ENCODE peak calls at places on chromosomes 11 and 22, in seven cellular contexts. C is SK-N-SH, W is HCT116, E is K562, B is HepG2, H is H1, U is GM12878. F is an unnamed sample.

GRCh38 chr11:36273110-36273509 is 16.1 kb downstream of the COMMD9 start:
- DNase-seq in C (no peak), W (no peak), E (no peak), B (no peak), H (no peak), U (no peak), F (no peak)

GRCh38 chr11:56624661-56625110 is 10.0 kb upstream of the OR5M1 start:
- DNase-seq in C (peak; percentile 37), W (no peak), E (peak; percentile 7), B (peak; percentile 55), H (no peak), U (peak; percentile 30), F (peak; percentile 64)

GRCh38 chr11:68380786-68381622 is 68.6 kb downstream of the LRP5 start:
- DNase-seq in C (no peak), W (no peak), E (no peak), B (no peak), H (no peak), U (no peak), F (peak; percentile 63)

GRCh38 chr22:45976351-45977002 is 485 bp downstream of the WNT7B start:
- DNase-seq in C (peak; percentile 62), W (no peak), E (no peak), B (no peak), H (no peak), U (no peak), F (no peak)

GRCh38 chr11:84800755-84801346 is 826.3 kb downstream of the DLG2 start:
- DNase-seq in C (peak; percentile 12), W (peak; percentile 12), E (no peak), B (peak; percentile 13), H (no peak), U (no peak), F (peak; percentile 33)

GRCh38 chr11:119550330-119550729 is 127.4 kb upstream of the THY1 start:
- DNase-seq in C (no peak), W (no peak), E (no peak), B (no peak), H (no peak), U (no peak), F (peak; percentile 35)

GRCh38 chr11:86632499-86633269 is 39.7 kb downstream of the ME3 start:
- DNase-seq in C (peak; percentile 8), W (peak; percentile 68), E (peak; percentile 14), B (peak; percentile 28), H (peak; percentile 39), U (peak; percentile 11), F (no peak)

GRCh38 chr11:3836903-3837302 is 3.9 kb downstream of the RHOG start:
- DNase-seq in C (no peak), W (no peak), E (peak; percentile 52), B (no peak), H (no peak), U (no peak), F (no peak)

GRCh38 chr11:69088676-69089146 is 40.0 kb downstream of the TPCN2 start:
- DNase-seq in C (peak; percentile 97), W (peak; percentile 75), E (peak; percentile 92), B (peak; percentile 75), H (peak; percentile 70), U (peak; percentile 28), F (peak; percentile 98)

GRCh38 chr11:95922099-95922498 is 1.8 kb downstream of the MTMR2 start:
- DNase-seq in C (no peak), W (no peak), E (no peak), B (no peak), H (no peak), U (no peak), F (no peak)

GRCh38 chr11:68903631-68904457 is at the start of the genes IGHMBP2 and MRPL21:
- DNase-seq in C (peak; percentile 95), W (peak; percentile 70), E (peak; percentile 90), B (peak; percentile 62), H (peak; percentile 38), U (no peak), F (peak; percentile 82)

GRCh38 chr22:48581206-48581766 is 1246.4 kb downstream of the BRD1 start:
- DNase-seq in C (no peak), W (no peak), E (no peak), B (no peak), H (no peak), U (no peak), F (no peak)

GRCh38 chr22:39743955-39744752 is 149.4 kb downstream of the ENTHD1 start:
- DNase-seq in C (no peak), W (no peak), E (no peak), B (no peak), H (no peak), U (no peak), F (no peak)

GRCh38 chr11:69066122-69067112 is 17.7 kb downstream of the TPCN2 start:
- DNase-seq in C (no peak), W (no peak), E (no peak), B (no peak), H (no peak), U (no peak), F (no peak)

GRCh38 chr11:85748455-85748891 is 62.5 kb downstream of the SYTL2 start:
- DNase-seq in C (no peak), W (no peak), E (no peak), B (no peak), H (no peak), U (no peak), F (no peak)

GRCh38 chr11:56331861-56332491 is 13.9 kb upstream of the OR8K1 start:
- DNase-seq in C (peak; percentile 45), W (no peak), E (no peak), B (no peak), H (no peak), U (no peak), F (peak; percentile 12)

GRCh38 chr22:37169412-37169811 is 18.6 kb downstream of the C1QTNF6 start:
- DNase-seq in C (no peak), W (no peak), E (no peak), B (no peak), H (no peak), U (no peak), F (no peak)

GRCh38 chr11:107468596-107468995 is 11.0 kb upstream of the CWF19L2 start:
- DNase-seq in C (peak; percentile 18), W (no peak), E (peak; percentile 18), B (no peak), H (no peak), U (no peak), F (no peak)

GRCh38 chr11:119375629-119376196 is 5.8 kb downstream of the USP2 start:
- DNase-seq in C (peak; percentile 45), W (no peak), E (peak; percentile 59), B (peak; percentile 58), H (no peak), U (no peak), F (no peak)

GRCh38 chr11:10400856-10401255 is 54.2 kb upstream of the AMPD3 start:
- DNase-seq in C (no peak), W (no peak), E (no peak), B (no peak), H (no peak), U (no peak), F (no peak)

GRCh38 chr11:5624489-5625278 is at the start of gene TRIM34:
- DNase-seq in C (no peak), W (no peak), E (peak; percentile 81), B (no peak), H (no peak), U (peak; percentile 90), F (peak; percentile 77)

GRCh38 chr11:104183572-104183971 is 19.6 kb upstream of the PDGFD start:
- DNase-seq in C (no peak), W (no peak), E (no peak), B (no peak), H (no peak), U (no peak), F (no peak)

GRCh38 chr22:19891350-19892248 is 36.9 kb upstream of the GNB1L start:
- DNase-seq in C (peak; percentile 89), W (no peak), E (peak; percentile 99), B (peak; percentile 71), H (peak; percentile 78), U (no peak), F (no peak)
- TF ChIP-seq JUND in C (peak; percentile 79), W (no peak), E (peak; percentile 96), B (no peak), H (no peak), U (no peak), F (no peak)

GRCh38 chr11:76888989-76889388 is 28.3 kb downstream of the ACER3 start:
- DNase-seq in C (no peak), W (no peak), E (peak; percentile 46), B (peak; percentile 3), H (no peak), U (no peak), F (no peak)
- TF ChIP-seq JUND in C (no peak), W (no peak), E (peak; percentile 54), B (no peak), H (no peak), U (no peak), F (no peak)

DNA sequence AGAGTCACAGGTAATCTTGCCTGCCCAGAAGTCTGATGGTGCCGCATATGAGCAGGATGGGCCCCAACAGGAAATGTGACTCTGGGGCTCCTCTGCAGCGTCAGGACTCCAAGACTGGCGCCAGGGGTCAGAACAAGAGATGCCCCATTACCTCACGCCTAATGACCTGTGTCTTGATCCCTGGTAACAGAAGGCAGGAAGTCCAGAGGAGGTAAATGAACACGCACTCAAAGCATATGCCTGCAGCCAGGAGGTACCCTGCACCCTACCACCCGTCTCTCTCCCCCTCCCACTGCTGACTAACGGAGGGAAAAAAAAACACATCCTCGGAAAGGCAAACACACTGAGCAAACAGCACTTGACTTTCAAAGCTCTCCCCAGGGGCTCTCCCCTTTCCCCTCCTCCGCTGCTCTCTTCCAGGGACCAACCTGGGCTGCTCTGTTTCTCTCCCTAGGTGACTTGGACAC is 37.3 kb downstream of the ABCC8 start:
- DNase-seq in C (no peak), W (no peak), E (no peak), B (peak; percentile 86), H (no peak), U (no peak), F (no peak)
- TF ChIP-seq JUND in C (no peak), W (no peak), E (no peak), B (peak; percentile 66), H (no peak), U (no peak), F (no peak)

DNA sequence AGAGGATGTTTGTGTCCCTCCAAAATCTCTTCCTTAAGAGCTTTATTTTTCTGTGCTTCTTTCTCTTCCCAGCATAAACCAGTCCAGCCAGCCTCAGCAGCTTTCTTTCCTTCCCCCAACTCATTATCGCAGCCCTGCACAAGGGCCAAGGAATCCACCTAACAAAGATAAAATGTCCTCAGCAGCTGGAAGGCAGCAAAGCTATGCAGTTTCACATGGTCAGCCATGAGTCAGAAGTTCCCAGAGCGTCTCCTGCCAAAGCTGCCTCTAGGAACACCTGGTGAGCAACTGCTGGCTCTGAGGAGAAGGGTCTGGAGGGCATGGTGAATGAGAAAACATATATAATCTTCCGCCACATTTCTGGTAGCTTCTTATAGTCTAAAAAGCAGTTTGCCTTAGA is 45.3 kb upstream of the HMGXB4 start:
- DNase-seq in C (no peak), W (no peak), E (peak; percentile 87), B (no peak), H (no peak), U (no peak), F (no peak)
- TF ChIP-seq JUND in C (no peak), W (no peak), E (peak; percentile 88), B (no peak), H (no peak), U (no peak), F (no peak)

GRCh38 chr11:34356576-34356917 is 1.3 kb downstream of the ABTB2 start:
- DNase-seq in C (no peak), W (no peak), E (no peak), B (no peak), H (no peak), U (no peak), F (peak; percentile 50)
- TF ChIP-seq JUND in C (no peak), W (no peak), E (no peak), B (peak; percentile 12), H (no peak), U (no peak), F (no peak)

F was measured in T47D.